ENCODE peak calls at places on chromosomes 12 and 14, in eight cellular contexts. Z, W, S, L, F, Q, C and D are unnamed samples.
A peak's percentile ranks its signal among the peaks of the same experiment; 100 is the strongest.

GRCh38 chr14:92877757-92878431 is 45.1 kb upstream of the CHGA start:
- DNase-seq in W (peak; percentile 31), F (no peak), C (peak; percentile 53), Q (no peak), S (peak; percentile 95), L (no peak), Z (peak; percentile 89), D (no peak)

GRCh38 chr12:65926119-65927004 is 102.1 kb downstream of the HMGA2 start:
- DNase-seq in F (no peak), S (no peak), Z (no peak), W (peak; percentile 26), Q (no peak), C (no peak), L (no peak), D (no peak)

GRCh38 chr14:92336363-92336762 is 13.4 kb downstream of the SLC24A4 start:
- DNase-seq in S (no peak), F (no peak), Q (no peak), C (no peak), W (no peak), L (no peak), Z (no peak), D (no peak)

GRCh38 chr12:62799126-62799736 is 135.7 kb downstream of the PPM1H start:
- DNase-seq in F (peak; percentile 62), Z (peak; percentile 26), W (peak; percentile 85), L (no peak), C (peak; percentile 62), S (no peak), Q (peak; percentile 43), D (peak; percentile 51)

GRCh38 chr14:20489093-20489994 is 16.0 kb upstream of the RNASE10 start:
- DNase-seq in S (no peak), Z (no peak), C (no peak), W (no peak), F (no peak), Q (no peak), L (no peak), D (no peak)

GRCh38 chr12:81261508-81262207 is 183.8 kb downstream of the ACSS3 start:
- DNase-seq in S (no peak), C (no peak), F (no peak), Q (no peak), Z (no peak), L (no peak), W (no peak), D (no peak)

GRCh38 chr12:45415393-45415817 is 199.5 kb downstream of the ANO6 start:
- DNase-seq in L (no peak), F (no peak), C (peak; percentile 65), S (peak; percentile 55), W (peak; percentile 42), Z (no peak), Q (peak; percentile 95), D (no peak)

GRCh38 chr12:102638777-102639176 is 158.4 kb upstream of the IGF1 start:
- DNase-seq in L (no peak), Q (no peak), W (no peak), F (no peak), Z (no peak), S (no peak), C (no peak), D (no peak)

GRCh38 chr14:94377866-94378470 is 10.4 kb downstream of the SERPINA1 start:
- DNase-seq in W (no peak), F (no peak), Z (no peak), C (no peak), S (peak; percentile 48), Q (no peak), L (no peak), D (no peak)

GRCh38 chr12:40012709-40013108 is 93.2 kb downstream of the SLC2A13 start:
- DNase-seq in C (no peak), F (no peak), Q (no peak), L (no peak), S (no peak), Z (no peak), W (no peak), D (no peak)

GRCh38 chr14:104806625-104807465 is 5.9 kb downstream of the ZBTB42 start:
- DNase-seq in Q (no peak), C (no peak), S (no peak), Z (no peak), W (no peak), L (no peak), F (no peak), D (no peak)

GRCh38 chr12:124949779-124950728 is 35.6 kb upstream of the UBC start:
- DNase-seq in C (no peak), Z (no peak), F (no peak), S (no peak), Q (no peak), W (no peak), L (no peak), D (no peak)

GRCh38 chr12:77120156-77120555 is 54.8 kb upstream of the E2F7 start:
- DNase-seq in F (no peak), S (no peak), C (no peak), W (no peak), Q (no peak), Z (no peak), L (no peak), D (no peak)

GRCh38 chr14:58107947-58108552 is 44.0 kb downstream of the ARMH4 start:
- DNase-seq in F (no peak), S (no peak), W (peak; percentile 72), L (no peak), C (peak; percentile 57), Q (peak; percentile 46), Z (no peak), D (no peak)

GRCh38 chr12:52126605-52127578 is 47.4 kb downstream of the SMIM41 start:
- DNase-seq in Q (no peak), F (no peak), W (no peak), L (peak; percentile 48), Z (no peak), C (peak; percentile 49), S (peak; percentile 47), D (peak; percentile 55)

DNA sequence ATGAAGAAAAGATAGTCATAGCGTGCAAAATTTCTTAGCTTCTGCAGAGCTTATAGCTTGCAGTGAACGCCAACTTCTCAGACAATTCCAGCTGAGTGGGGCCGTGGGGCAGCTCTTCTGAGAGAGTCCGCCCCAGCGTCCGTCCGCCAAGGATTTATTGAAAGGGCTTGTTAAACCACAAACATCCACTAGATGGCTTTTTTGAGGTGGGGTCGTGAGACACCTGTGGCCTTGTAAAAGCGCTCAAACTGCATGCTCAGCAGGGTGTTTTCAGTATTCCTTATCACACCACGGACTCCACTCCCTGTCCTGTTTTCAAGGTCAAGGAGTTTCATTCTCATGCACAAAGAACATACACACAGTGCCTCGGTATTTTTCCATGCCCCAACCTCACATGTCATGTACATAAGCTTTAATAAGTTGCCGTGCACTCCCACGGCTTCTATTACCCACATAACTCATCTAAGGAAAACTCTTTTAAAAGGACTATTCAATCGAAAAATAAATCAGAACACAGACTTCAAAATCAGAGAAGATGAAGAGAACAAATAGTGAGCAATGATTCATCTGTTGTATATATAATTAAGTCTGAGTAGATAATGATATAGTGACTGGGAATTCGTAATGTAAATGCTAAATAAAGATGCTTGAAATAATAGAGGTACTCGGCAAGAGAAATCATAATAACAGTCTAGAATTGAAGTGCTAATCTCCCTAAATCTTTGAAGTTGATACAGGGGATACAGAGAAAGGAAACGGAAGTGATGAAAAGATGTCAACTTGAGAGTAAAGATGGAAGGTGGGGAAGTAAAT is 46.7 kb downstream of the WBP11 start:
- DNase-seq in W (peak; percentile 82), Z (no peak), C (no peak), S (no peak), L (no peak), F (no peak), Q (no peak), D (peak; percentile 45)
- TF ChIP-seq CTCF in W (peak; percentile 43), Z (no peak), C (no peak), S (peak; percentile 26), L (no peak), F (no peak), Q (peak; percentile 42), D (no peak)

GRCh38 chr14:49052516-49052915 is 533.7 kb downstream of the RPS29 start:
- DNase-seq in Q (no peak), F (no peak), W (no peak), S (no peak), C (no peak), L (no peak), Z (no peak), D (no peak)

GRCh38 chr14:49050836-49051235 is 535.3 kb downstream of the RPS29 start:
- DNase-seq in S (no peak), Q (no peak), C (no peak), F (no peak), L (no peak), Z (no peak), W (no peak), D (no peak)

DNA sequence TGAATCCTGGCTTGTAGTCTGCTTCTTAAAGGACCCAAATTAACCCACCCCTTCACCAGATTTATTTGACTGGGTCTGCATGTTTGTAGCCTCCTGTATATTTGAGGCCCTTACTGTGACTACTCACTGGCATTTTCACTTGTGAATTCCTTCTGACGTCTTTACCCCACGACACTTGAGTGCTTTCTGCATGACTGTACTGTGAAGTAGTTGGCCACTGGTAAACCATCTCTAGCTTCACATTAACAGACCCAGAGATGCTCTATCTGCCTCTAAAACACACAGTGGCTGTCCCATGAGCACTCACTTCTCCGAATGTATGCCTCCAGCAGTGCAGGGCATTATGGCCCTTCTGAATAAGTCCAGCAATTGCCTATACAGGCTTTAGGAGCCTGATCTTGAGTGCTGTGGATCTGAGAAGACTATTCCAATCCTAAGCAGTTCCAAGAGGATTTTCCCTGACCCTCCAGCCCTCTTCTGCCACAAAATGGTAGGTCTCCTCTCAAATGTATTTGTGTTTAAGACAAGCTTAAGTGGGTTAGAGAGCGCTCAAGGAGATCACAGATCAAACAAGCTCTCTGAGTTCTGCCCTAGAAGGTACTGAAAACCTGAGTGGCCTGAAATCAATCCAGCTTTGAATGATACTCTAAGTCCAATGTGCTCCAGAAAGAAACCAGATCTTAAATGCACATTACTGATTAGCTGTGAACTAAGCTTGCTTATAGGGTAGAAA is 534.7 kb downstream of the RPS29 start:
- DNase-seq in Z (no peak), F (peak; percentile 38), W (no peak), L (no peak), C (no peak), S (no peak), Q (no peak), D (no peak)
- H3K4me3 ChIP-seq in Z (no peak overlapping the region), F (no peak overlapping the region), W (no peak overlapping the region), L (no peak overlapping the region), C (no peak overlapping the region), S (no peak overlapping the region), Q (no peak overlapping the region), D (no peak overlapping the region)

GRCh38 chr14:100268591-100269207 is 29.8 kb downstream of the YY1 start:
- DNase-seq in Q (no peak), W (no peak), S (no peak), F (no peak), L (no peak), C (no peak), Z (no peak), D (no peak)
- H3K27ac ChIP-seq in Q (no peak overlapping the region), W (no peak overlapping the region), S (peak overlapping the region; percentile 30), F (no peak overlapping the region), L (no peak overlapping the region), C (no peak overlapping the region), Z (no peak overlapping the region), D (no peak overlapping the region)

DNA sequence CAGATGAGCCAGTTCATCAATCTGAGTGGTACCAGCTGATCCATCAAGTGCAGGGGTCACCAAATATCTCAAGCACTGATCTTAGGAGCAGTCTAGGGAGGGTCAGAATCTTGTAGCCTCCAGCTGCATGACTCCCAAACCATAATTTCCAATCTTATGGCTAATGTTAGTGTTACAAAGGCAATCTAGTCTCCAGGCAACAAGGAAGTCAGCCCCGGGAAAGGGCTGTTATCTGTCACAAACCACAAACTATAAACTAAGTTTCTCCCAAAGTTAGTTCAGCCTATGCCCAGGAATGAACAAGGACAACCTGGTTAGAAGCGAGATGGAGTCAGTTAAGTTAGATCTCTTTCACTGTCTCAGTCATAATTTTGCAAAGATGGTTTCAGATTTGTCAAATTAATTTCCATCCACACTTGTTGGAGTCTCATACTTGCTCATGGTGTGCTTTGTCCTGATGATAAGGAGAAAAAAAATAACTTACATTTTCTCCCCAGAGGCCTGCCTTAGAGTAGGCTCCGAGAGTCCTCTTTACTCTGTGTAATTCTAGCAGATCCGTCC is 3.9 kb upstream of the ABHD4 start:
- DNase-seq in Q (no peak), W (no peak), Z (no peak), S (no peak), C (no peak), L (no peak), F (no peak), D (no peak)
- TF ChIP-seq CTCF in Q (no peak), W (no peak), Z (no peak), S (no peak), C (no peak), L (no peak), F (no peak), D (no peak)